ENCODE peak calls at places on chromosomes 2 and 18, in eight cellular contexts. K is aorta, U is colonic mucosa, A is gastrocnemius medialis, Q is K562, L is bronchial epithelial cell, T is fibroblast of lung, W is pancreas. D is an unnamed sample.

GRCh38 chr2:139813340-139813739 is 1033.2 kb upstream of the NXPH2 start:
- DNase-seq in K (no peak), U (no peak), A (no peak), Q (no peak), L (no peak), T (no peak), W (no peak), D (no peak)

GRCh38 chr18:3538954-3539617 is 89.1 kb downstream of the TGIF1 start:
- DNase-seq in K (no peak), U (no peak), A (no peak), Q (no peak), L (peak; percentile 25), T (no peak), W (no peak), D (no peak)

GRCh38 chr2:202187570-202187969 is 50.8 kb downstream of the SUMO1 start:
- DNase-seq in K (no peak), U (no peak), A (no peak), Q (no peak), L (no peak), T (no peak), W (no peak), D (no peak)

GRCh38 chr2:203928849-203929248 is 7.7 kb upstream of the ICOS start:
- DNase-seq in K (no peak), U (no peak), A (no peak), Q (no peak), L (peak; percentile 37), T (peak; percentile 15), W (no peak), D (no peak)

GRCh38 chr2:43748333-43748732 is 25.5 kb upstream of the DYNC2LI1 start:
- DNase-seq in K (no peak), U (no peak), A (no peak), Q (no peak), L (no peak), T (no peak), W (no peak), D (no peak)

GRCh38 chr2:101116348-101116747 is 34.8 kb downstream of the TBC1D8 start:
- DNase-seq in K (no peak), U (no peak), A (no peak), Q (no peak), L (no peak), T (no peak), W (no peak), D (no peak)

GRCh38 chr18:76379226-76380126 is 115.6 kb downstream of the ZNF516 start:
- DNase-seq in K (no peak), U (no peak), A (no peak), Q (no peak), L (no peak), T (no peak), W (no peak), D (no peak)

GRCh38 chr2:195307751-195308150 is 349.3 kb upstream of the SLC39A10 start:
- DNase-seq in K (no peak), U (peak; percentile 31), A (no peak), Q (no peak), L (no peak), T (no peak), W (no peak), D (peak; percentile 4)

GRCh38 chr2:187461294-187462261 is 13.5 kb upstream of the CALCRL start:
- DNase-seq in K (peak; percentile 63), U (no peak), A (no peak), Q (no peak), L (no peak), T (peak; percentile 53), W (peak; percentile 44), D (no peak)

GRCh38 chr18:24987271-24987932 is 364.6 kb downstream of the ZNF521 start:
- DNase-seq in K (no peak), U (no peak), A (peak; percentile 82), Q (no peak), L (peak; percentile 35), T (peak; percentile 34), W (no peak), D (no peak)

GRCh38 chr2:174780191-174780590 is 15.9 kb upstream of the CHRNA1 start:
- DNase-seq in K (no peak), U (no peak), A (no peak), Q (no peak), L (peak; percentile 21), T (no peak), W (no peak), D (no peak)

GRCh38 chr18:40056085-40056484 is 1898.9 kb upstream of the PIK3C3 start:
- DNase-seq in K (no peak), U (no peak), A (no peak), Q (no peak), L (no peak), T (peak; percentile 5), W (no peak), D (no peak)

GRCh38 chr2:161426416-161426787 is 10.3 kb downstream of the TBR1 start:
- DNase-seq in K (no peak), U (no peak), A (no peak), Q (no peak), L (no peak), T (no peak), W (no peak), D (peak; percentile 56)

GRCh38 chr18:28050561-28050960 is 126.4 kb downstream of the CDH2 start:
- DNase-seq in K (no peak), U (no peak), A (no peak), Q (no peak), L (no peak), T (no peak), W (no peak), D (no peak)

GRCh38 chr2:239148495-239149200 is 252.2 kb downstream of the HDAC4 start:
- DNase-seq in K (peak; percentile 21), U (no peak), A (no peak), Q (no peak), L (no peak), T (no peak), W (no peak), D (no peak)

GRCh38 chr2:38274286-38275276 is 102.5 kb downstream of the ATL2 start:
- DNase-seq in K (no peak), U (no peak), A (peak; percentile 8), Q (peak; percentile 67), L (peak; percentile 79), T (peak; percentile 95), W (no peak), D (peak; percentile 38)

GRCh38 chr18:62979172-62979571 is 263.8 kb downstream of the PHLPP1 start:
- DNase-seq in K (peak; percentile 64), U (no peak), A (peak; percentile 35), Q (no peak), L (peak; percentile 66), T (peak; percentile 94), W (no peak), D (no peak)

GRCh38 chr2:215609089-215610032 is 173.5 kb upstream of the FN1 start:
- DNase-seq in K (no peak), U (no peak), A (no peak), Q (peak; percentile 16), L (peak; percentile 99), T (no peak), W (no peak), D (no peak)

GRCh38 chr2:193695367-193695766 is 1500.6 kb upstream of the TMEFF2 start:
- DNase-seq in K (no peak), U (no peak), A (no peak), Q (peak; percentile 1), L (peak; percentile 26), T (peak; percentile 1), W (no peak), D (no peak)

GRCh38 chr2:46871976-46872381 is 43.6 kb downstream of the MCFD2 start:
- DNase-seq in K (no peak), U (no peak), A (no peak), Q (peak; percentile 70), L (no peak), T (no peak), W (no peak), D (no peak)

GRCh38 chr18:58960946-58961722 is 96.5 kb downstream of the ZNF532 start:
- DNase-seq in K (peak; percentile 61), U (no peak), A (peak; percentile 52), Q (no peak), L (no peak), T (no peak), W (no peak), D (no peak)

DNA sequence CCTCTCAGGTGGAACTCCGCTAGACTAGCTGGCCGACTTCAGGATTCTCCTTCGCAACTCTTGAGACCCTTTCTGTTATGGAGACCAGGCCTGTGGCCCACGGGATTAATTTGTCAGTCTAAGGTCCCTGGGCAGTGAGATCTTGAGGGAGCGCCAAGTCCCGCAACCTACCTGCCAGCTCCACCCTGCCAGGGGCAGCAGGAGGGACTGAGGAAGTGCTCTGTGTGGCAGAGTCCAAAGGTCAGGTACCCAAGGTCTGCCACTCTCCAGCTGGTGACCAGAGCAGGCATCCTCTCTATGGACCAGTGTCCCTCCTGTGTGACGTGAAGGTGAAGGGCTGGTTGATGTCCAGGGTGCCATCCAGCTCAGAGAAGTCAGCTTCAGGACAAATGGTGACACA is 4.3 kb upstream of the SPATA3 start:
- DNase-seq in K (no peak), U (peak; percentile 47), A (no peak), Q (no peak), L (no peak), T (no peak), W (no peak), D (no peak)
- H3K27me3 ChIP-seq in K (no peaks in the 10 kb centered on the region), U (no peaks in the 10 kb centered on the region), A (peaks cover 14% of the 10 kb centered on the region), Q (peaks cover 19% of the 10 kb centered on the region), L (peaks cover 5% of the 10 kb centered on the region), T (peaks cover 4% of the 10 kb centered on the region), W (peaks cover 6% of the 10 kb centered on the region), D (peaks cover 3% of the 10 kb centered on the region)

DNA sequence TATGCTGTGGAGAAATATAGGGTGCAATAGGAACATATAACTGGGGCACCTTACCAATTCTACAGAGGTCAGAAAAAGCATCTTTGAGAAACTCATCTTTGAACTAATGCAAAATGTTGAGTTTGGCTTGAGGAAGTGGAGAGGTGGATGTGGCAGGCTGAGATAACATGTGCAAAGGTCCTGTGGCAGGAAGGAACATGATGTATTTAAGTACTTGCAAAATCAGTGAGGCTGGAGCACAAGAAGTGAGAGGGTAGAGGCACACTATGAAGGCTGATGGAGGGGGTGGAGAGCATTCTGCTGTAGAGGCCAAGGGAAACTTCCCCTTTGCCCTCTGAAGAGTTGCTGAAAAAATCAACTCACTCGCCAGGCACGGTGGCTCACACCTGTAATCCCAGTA is 14.7 kb upstream of the RAB1A start:
- DNase-seq in K (no peak), U (no peak), A (no peak), Q (no peak), L (no peak), T (no peak), W (no peak), D (no peak)
- H3K36me3 ChIP-seq in K (no peaks in the 10 kb centered on the region), U (no peaks in the 10 kb centered on the region), A (no peaks in the 10 kb centered on the region), Q (no peaks in the 10 kb centered on the region), L (no peaks in the 10 kb centered on the region), T (no peaks in the 10 kb centered on the region), W (no peaks in the 10 kb centered on the region), D (no peaks in the 10 kb centered on the region)

DNA sequence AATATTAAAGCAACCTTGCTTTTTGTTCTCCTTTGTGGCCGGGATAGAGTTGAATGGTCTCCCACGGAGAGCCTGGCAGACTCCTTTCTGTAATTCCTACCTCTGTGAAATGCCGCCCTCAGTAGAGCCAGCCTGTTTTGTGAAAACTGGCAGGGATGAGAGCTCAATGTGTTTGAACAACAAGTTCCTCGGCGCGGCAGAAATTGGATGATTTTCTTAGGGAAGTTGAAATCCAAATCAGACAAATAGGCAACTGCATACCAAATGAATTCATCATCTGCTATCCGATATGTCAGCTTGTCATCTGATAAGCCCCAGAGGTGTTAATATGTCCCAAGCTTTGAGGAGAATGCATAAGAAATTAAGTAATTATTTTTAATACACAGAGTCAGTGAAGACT is 82.6 kb upstream of the REV1 start:
- DNase-seq in K (no peak), U (no peak), A (no peak), Q (no peak), L (peak; percentile 37), T (no peak), W (no peak), D (no peak)
- H3K27me3 ChIP-seq in K (no peaks in the 10 kb centered on the region), U (no peaks in the 10 kb centered on the region), A (no peaks in the 10 kb centered on the region), Q (peaks cover 39% of the 10 kb centered on the region), L (peaks cover 2% of the 10 kb centered on the region), T (no peaks in the 10 kb centered on the region), W (no peaks in the 10 kb centered on the region), D (no peaks in the 10 kb centered on the region)

GRCh38 chr2:217893440-217893839 is 109.4 kb downstream of the TNS1 start:
- DNase-seq in K (no peak), U (no peak), A (no peak), Q (no peak), L (no peak), T (no peak), W (no peak), D (no peak)
- H3K36me3 ChIP-seq in K (peaks cover 37% of the 10 kb centered on the region), U (no peaks in the 10 kb centered on the region), A (peaks cover 53% of the 10 kb centered on the region), Q (no peaks in the 10 kb centered on the region), L (peaks cover 9% of the 10 kb centered on the region), T (peaks cover 35% of the 10 kb centered on the region), W (peaks cover 95% of the 10 kb centered on the region), D (no peaks in the 10 kb centered on the region)

D was measured in H7.